ENCODE peak calls at places on chromosomes 6 and 20, in ten cellular contexts. A is T-cell; O is stimulated activated naive CD8-positive, alpha-beta T cell treated with anti-CD3 and anti-CD28 coated beads, Interleukin-15, Interleukin-2, amounts not matched to agents 100 U/mL and 50 U/mL, for 24 hours; R is left cardiac atrium; K is left ventricle myocardium superior; P is activated CD4-positive, alpha-beta T cell treated with anti-CD3 and anti-CD28 coated beads for 36 hours; M is CD4-positive, alpha-beta T cell; S is HepG2; H is activated CD8-positive, alpha-beta memory T cell treated with anti-CD3 and anti-CD28 coated beads, Interleukin-2, amount 10 ng/mL, durations not matched to agents 7 days and 5 days; Z is WTC11. G is an unnamed sample.

GRCh38 chr20:49687595-49688567 is 25.8 kb downstream of the B4GALT5 start:
- ATAC-seq in A (no peak), O (no peak), R (no peak), K (no peak), P (no peak), M (no peak), S (no peak), H (no peak), Z (peak), G (no peak)

GRCh38 chr6:13548500-13549210 is 25.7 kb upstream of the SIRT5 start:
- ATAC-seq in A (no peak), O (no peak), R (no peak), K (no peak), P (no peak), M (no peak), S (peak), H (no peak), Z (peak), G (no peak)

GRCh38 chr20:32635764-32636163 is 38.0 kb downstream of the C20orf203 start:
- ATAC-seq in A (no peak), O (no peak), R (no peak), K (no peak), P (no peak), M (no peak), S (no peak), H (no peak), Z (no peak), G (no peak)

GRCh38 chr6:129637340-129638054 is 72.5 kb downstream of the ARHGAP18 start:
- ATAC-seq in A (no peak), O (no peak), R (no peak), K (no peak), P (no peak), M (no peak), S (peak), H (no peak), Z (no peak), G (no peak)

GRCh38 chr6:164520916-164521315 is 788.5 kb downstream of the C6orf118 start:
- ATAC-seq in A (no peak), O (no peak), R (no peak), K (no peak), P (no peak), M (no peak), S (no peak), H (no peak), Z (no peak), G (no peak)

GRCh38 chr6:36662827-36663256 is 15.7 kb upstream of the CDKN1A start:
- ATAC-seq in A (peak), O (no peak), R (no peak), K (no peak), P (peak), M (peak), S (peak), H (no peak), Z (no peak), G (peak)

GRCh38 chr6:107620736-107621135 is 130.8 kb downstream of the SOBP start:
- ATAC-seq in A (no peak), O (no peak), R (peak), K (peak), P (no peak), M (no peak), S (no peak), H (no peak), Z (no peak), G (no peak)

GRCh38 chr6:3075522-3076113 is 7.3 kb downstream of the RIPK1 start:
- ATAC-seq in A (peak), O (peak), R (no peak), K (no peak), P (peak), M (no peak), S (peak), H (peak), Z (peak), G (no peak)

GRCh38 chr20:51134405-51134804 is 111.5 kb upstream of the KCNG1 start:
- ATAC-seq in A (no peak), O (no peak), R (no peak), K (no peak), P (no peak), M (no peak), S (no peak), H (no peak), Z (no peak), G (no peak)

GRCh38 chr6:150142304-150142656 is 564 bp upstream of the PPP1R14C start:
- ATAC-seq in A (no peak), O (no peak), R (peak), K (peak), P (peak), M (no peak), S (no peak), H (no peak), Z (peak), G (peak)

GRCh38 chr6:158784505-158784904 is 34.7 kb downstream of the EZR start:
- ATAC-seq in A (no peak), O (no peak), R (no peak), K (no peak), P (no peak), M (no peak), S (no peak), H (no peak), Z (no peak), G (peak)

GRCh38 chr6:111838749-111839484 is 34.3 kb downstream of the FYN start:
- ATAC-seq in A (no peak), O (peak), R (no peak), K (no peak), P (peak), M (no peak), S (no peak), H (peak), Z (no peak), G (no peak)

GRCh38 chr6:135257641-135258405 is 76.7 kb downstream of the MYB start:
- ATAC-seq in A (no peak), O (no peak), R (no peak), K (no peak), P (no peak), M (no peak), S (no peak), H (no peak), Z (no peak), G (no peak)

GRCh38 chr6:25125736-25126135 is 153.4 kb upstream of the CARMIL1 start:
- ATAC-seq in A (no peak), O (no peak), R (no peak), K (no peak), P (no peak), M (no peak), S (no peak), H (no peak), Z (no peak), G (no peak)

GRCh38 chr20:62675156-62675871 is 33.0 kb downstream of the SLCO4A1 start:
- ATAC-seq in A (no peak), O (peak), R (peak), K (no peak), P (no peak), M (no peak), S (peak), H (no peak), Z (no peak), G (peak)

GRCh38 chr20:19336601-19337000 is 124.2 kb downstream of the SLC24A3 start:
- ATAC-seq in A (no peak), O (no peak), R (no peak), K (no peak), P (no peak), M (no peak), S (no peak), H (no peak), Z (no peak), G (peak)

GRCh38 chr6:129284225-129284624 is 401.3 kb downstream of the LAMA2 start:
- ATAC-seq in A (no peak), O (no peak), R (no peak), K (peak), P (no peak), M (no peak), S (no peak), H (no peak), Z (no peak), G (no peak)

GRCh38 chr6:118400098-118400497 is 148.0 kb upstream of the PLN start:
- ATAC-seq in A (no peak), O (no peak), R (no peak), K (no peak), P (no peak), M (no peak), S (no peak), H (no peak), Z (no peak), G (no peak)

GRCh38 chr6:43328528-43328927 is 19.9 kb upstream of the CRIP3 start:
- ATAC-seq in A (no peak), O (no peak), R (peak), K (peak), P (peak), M (no peak), S (peak), H (no peak), Z (no peak), G (no peak)

GRCh38 chr20:2260250-2260649 is 35.6 kb upstream of the TGM3 start:
- ATAC-seq in A (no peak), O (no peak), R (no peak), K (no peak), P (no peak), M (no peak), S (no peak), H (no peak), Z (no peak), G (peak)

GRCh38 chr20:957544-957943 is 41.4 kb upstream of the ANGPT4 start:
- ATAC-seq in A (no peak), O (no peak), R (no peak), K (no peak), P (no peak), M (no peak), S (no peak), H (no peak), Z (no peak), G (no peak)

GRCh38 chr20:44633187-44633851 is 18.2 kb downstream of the ADA start:
- ATAC-seq in A (no peak), O (peak), R (no peak), K (no peak), P (no peak), M (no peak), S (peak), H (no peak), Z (no peak), G (no peak)

GRCh38 chr6:42556462-42556861 is 7.4 kb upstream of the UBR2 start:
- ATAC-seq in A (no peak), O (no peak), R (no peak), K (no peak), P (no peak), M (no peak), S (no peak), H (no peak), Z (no peak), G (no peak)

GRCh38 chr6:22028403-22028802 is 268.4 kb downstream of the PRL start:
- ATAC-seq in A (no peak), O (no peak), R (no peak), K (no peak), P (peak), M (no peak), S (no peak), H (no peak), Z (no peak), G (no peak)